ENCODE peak calls at places on chromosome 9, in four cellular contexts. Y is WTC11, P is K562, J is HepG2. U is an unnamed sample.

GRCh38 chr9:109244179-109245132 is 76.4 kb downstream of the EPB41L4B start:
- DNase-seq in P (peak), Y (peak), J (peak), U (peak)

GRCh38 chr9:89802809-89803355 is 198.1 kb downstream of the GADD45G start:
- DNase-seq in Y (no peak), J (no peak), P (no peak), U (no peak)

GRCh38 chr9:86034863-86035734 is 64.3 kb downstream of the GOLM1 start:
- DNase-seq in P (peak), Y (peak), J (peak), U (peak)

GRCh38 chr9:101574773-101575333 is 19.9 kb downstream of the PPP3R2 start:
- DNase-seq in Y (no peak), J (no peak), P (no peak), U (no peak)

GRCh38 chr9:128245293-128246151 is 30.3 kb downstream of the GOLGA2 start:
- DNase-seq in Y (no peak), J (peak), P (peak), U (no peak)

GRCh38 chr9:107547772-107548297 is 58.3 kb upstream of the KLF4 start:
- DNase-seq in Y (no peak), P (no peak), J (no peak), U (no peak)

GRCh38 chr9:120438111-120438510 is 141.9 kb downstream of the CDK5RAP2 start:
- DNase-seq in J (no peak), Y (no peak), P (no peak), U (no peak)

GRCh38 chr9:108830292-108830691 is 25.5 kb downstream of the ACTL7B start:
- DNase-seq in Y (no peak), P (no peak), J (no peak), U (no peak)

GRCh38 chr9:122302541-122302940 is 37.9 kb downstream of the MRRF start:
- DNase-seq in P (no peak), Y (no peak), J (no peak), U (no peak)

GRCh38 chr9:22278426-22278825 is 168.2 kb upstream of the DMRTA1 start:
- DNase-seq in J (no peak), P (no peak), Y (no peak), U (no peak)

GRCh38 chr9:130051855-130052254 is 1.9 kb upstream of the GPR107 start:
- DNase-seq in J (no peak), P (no peak), Y (no peak), U (no peak)

GRCh38 chr9:98142925-98143481 is 24.0 kb upstream of the TRIM14 start:
- DNase-seq in Y (no peak), J (no peak), P (no peak), U (no peak)

GRCh38 chr9:87862536-87863268 is 20.0 kb upstream of the SPATA31E1 start:
- DNase-seq in J (no peak), Y (no peak), P (no peak), U (peak)

GRCh38 chr9:87867391-87867790 is 15.3 kb upstream of the SPATA31E1 start:
- DNase-seq in J (no peak), P (no peak), Y (no peak), U (no peak)

GRCh38 chr9:87865626-87866025 is 17.1 kb upstream of the SPATA31E1 start:
- DNase-seq in P (no peak), J (no peak), Y (no peak), U (peak)

GRCh38 chr9:87863882-87864465 is 18.7 kb upstream of the SPATA31E1 start:
- DNase-seq in Y (no peak), J (no peak), P (no peak), U (no peak)

GRCh38 chr9:87864915-87865314 is 17.8 kb upstream of the SPATA31E1 start:
- DNase-seq in P (no peak), J (no peak), Y (no peak), U (no peak)
- TF ChIP-seq HMGXB4 in P (no peak), J (no peak), Y (no peak), U (no peak)

DNA sequence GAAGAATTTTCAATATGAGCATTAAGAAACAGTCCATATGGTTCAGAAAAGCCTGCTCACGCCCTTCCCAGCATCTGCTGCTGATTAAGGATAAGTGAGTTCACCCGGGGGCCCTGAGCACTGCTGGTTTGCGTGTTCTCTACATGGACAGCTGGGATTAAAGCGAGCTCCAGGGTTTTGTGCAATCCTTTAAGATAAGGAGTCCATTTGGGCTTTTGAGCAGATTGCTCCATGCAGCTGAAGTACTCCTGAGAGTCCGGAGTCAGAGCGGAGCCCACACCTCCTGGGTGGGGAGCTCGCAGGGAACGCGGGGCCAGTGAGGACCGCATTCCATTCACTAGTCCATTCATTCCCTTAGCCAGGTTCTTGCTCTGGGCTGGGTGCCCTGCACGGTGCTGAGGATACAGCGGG is 149.3 kb upstream of the COL5A1 start:
- DNase-seq in Y (no peak), P (no peak), J (no peak), U (no peak)
- TF ChIP-seq HMGXB4 in Y (no peak), P (no peak), J (no peak), U (no peak)

GRCh38 chr9:75889977-75890540 is 414 bp upstream of the PCSK5 start:
- DNase-seq in Y (no peak), J (no peak), P (no peak), U (peak)
- TF ChIP-seq HMGXB4 in Y (no peak), J (no peak), P (no peak), U (no peak)

DNA sequence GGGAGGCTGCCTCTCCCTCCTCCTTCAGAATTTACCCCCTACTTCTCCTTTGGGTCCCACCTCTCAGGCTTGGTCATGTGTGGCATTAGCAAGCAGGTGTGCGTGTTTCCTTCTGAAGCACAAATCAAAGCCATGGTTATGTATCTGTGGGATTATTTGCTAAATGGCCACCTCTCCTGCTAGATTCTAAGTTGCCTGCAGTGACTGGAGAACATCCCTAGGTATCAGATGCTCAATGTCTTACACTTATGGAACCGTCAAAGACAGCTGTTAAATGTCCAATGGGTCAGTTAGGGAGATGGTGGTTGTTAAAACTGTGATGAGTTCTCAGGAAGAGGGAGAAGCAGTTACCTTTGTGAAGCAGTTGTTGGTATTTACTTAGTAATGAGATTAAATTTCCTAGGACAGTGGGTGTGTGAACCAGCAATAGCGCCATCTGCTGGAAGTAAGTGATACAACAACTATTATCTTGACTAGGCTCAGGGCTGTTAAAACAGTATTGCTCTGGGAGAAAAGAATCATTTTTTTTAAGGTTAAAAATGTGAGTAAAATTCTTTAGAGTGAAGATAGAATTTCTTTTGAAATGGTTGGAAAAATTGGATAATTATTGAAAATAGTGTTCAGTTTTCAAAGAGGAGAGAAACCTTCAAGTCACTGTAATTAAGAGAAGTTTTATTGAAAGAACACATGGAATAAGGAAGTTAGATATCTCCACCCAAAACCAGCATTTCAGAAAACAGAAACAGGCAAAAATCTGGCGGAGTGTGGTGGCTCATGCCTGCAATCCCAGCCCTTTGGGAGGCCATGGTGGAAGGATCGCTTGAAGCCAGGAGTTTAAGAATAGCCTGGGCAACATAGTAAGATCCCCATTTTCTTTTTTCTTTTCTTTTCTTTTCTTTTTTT is 71.3 kb downstream of the TMC1 start:
- DNase-seq in P (peak), Y (no peak), J (peak), U (peak)
- TF ChIP-seq HMGXB4 in P (no peak), Y (no peak), J (no peak), U (no peak)

U was measured in A549.